ENCODE peak calls at places on chromosomes 2 and 18, in nine cellular contexts. One of them, this sample, is unnamed.

GRCh38 chr2:105443610-105444598 is 45.1 kb upstream of the FHL2 start:
- DNase-seq in stimulated activated CD8-positive, alpha-beta memory T cell treated with anti-CD3 and anti-CD28 coated beads, Interleukin-7, amount 100 ng/mL, for 1 hour: no peak
- DNase-seq in natural killer cell: no peak
- DNase-seq in endothelial cell: no peak
- DNase-seq in erythroblast: no peak
- DNase-seq in IMR-90: peak
- DNase-seq in cardiac septum: no peak
- DNase-seq in lung: no peak
- DNase-seq in NCI-H1092: no peak
- DNase-seq in this sample: no peak

GRCh38 chr2:58107803-58108710 is 61.5 kb downstream of the VRK2 start:
- DNase-seq in endothelial cell: no peak
- DNase-seq in NCI-H1092: no peak
- DNase-seq in IMR-90: peak
- DNase-seq in erythroblast: no peak
- DNase-seq in stimulated activated CD8-positive, alpha-beta memory T cell treated with anti-CD3 and anti-CD28 coated beads, Interleukin-7, amount 100 ng/mL, for 1 hour: no peak
- DNase-seq in cardiac septum: no peak
- DNase-seq in natural killer cell: no peak
- DNase-seq in lung: no peak
- DNase-seq in this sample: no peak

GRCh38 chr18:63617049-63617995 is 26.7 kb downstream of the SERPINB4 start:
- DNase-seq in IMR-90: no peak
- DNase-seq in cardiac septum: no peak
- DNase-seq in endothelial cell: no peak
- DNase-seq in erythroblast: no peak
- DNase-seq in stimulated activated CD8-positive, alpha-beta memory T cell treated with anti-CD3 and anti-CD28 coated beads, Interleukin-7, amount 100 ng/mL, for 1 hour: no peak
- DNase-seq in lung: no peak
- DNase-seq in natural killer cell: no peak
- DNase-seq in NCI-H1092: peak
- DNase-seq in this sample: no peak

GRCh38 chr2:68052717-68053422 is 9.9 kb downstream of the C1D start:
- DNase-seq in endothelial cell: no peak
- DNase-seq in stimulated activated CD8-positive, alpha-beta memory T cell treated with anti-CD3 and anti-CD28 coated beads, Interleukin-7, amount 100 ng/mL, for 1 hour: no peak
- DNase-seq in natural killer cell: no peak
- DNase-seq in lung: no peak
- DNase-seq in NCI-H1092: no peak
- DNase-seq in cardiac septum: no peak
- DNase-seq in erythroblast: no peak
- DNase-seq in IMR-90: peak
- DNase-seq in this sample: no peak

GRCh38 chr2:20170646-20171250 is 54.2 kb downstream of the SDC1 start:
- DNase-seq in lung: no peak
- DNase-seq in NCI-H1092: no peak
- DNase-seq in endothelial cell: no peak
- DNase-seq in stimulated activated CD8-positive, alpha-beta memory T cell treated with anti-CD3 and anti-CD28 coated beads, Interleukin-7, amount 100 ng/mL, for 1 hour: no peak
- DNase-seq in IMR-90: no peak
- DNase-seq in natural killer cell: no peak
- DNase-seq in cardiac septum: no peak
- DNase-seq in erythroblast: no peak
- DNase-seq in this sample: no peak

GRCh38 chr2:224221455-224221913 is 180.4 kb downstream of the FAM124B start:
- DNase-seq in NCI-H1092: no peak
- DNase-seq in lung: no peak
- DNase-seq in stimulated activated CD8-positive, alpha-beta memory T cell treated with anti-CD3 and anti-CD28 coated beads, Interleukin-7, amount 100 ng/mL, for 1 hour: no peak
- DNase-seq in endothelial cell: no peak
- DNase-seq in cardiac septum: no peak
- DNase-seq in erythroblast: no peak
- DNase-seq in natural killer cell: no peak
- DNase-seq in IMR-90: peak
- DNase-seq in this sample: no peak

GRCh38 chr18:616380-616995 is 19.7 kb downstream of the CLUL1 start:
- DNase-seq in endothelial cell: no peak
- DNase-seq in NCI-H1092: no peak
- DNase-seq in IMR-90: peak
- DNase-seq in cardiac septum: no peak
- DNase-seq in natural killer cell: no peak
- DNase-seq in stimulated activated CD8-positive, alpha-beta memory T cell treated with anti-CD3 and anti-CD28 coated beads, Interleukin-7, amount 100 ng/mL, for 1 hour: no peak
- DNase-seq in erythroblast: peak
- DNase-seq in lung: no peak
- DNase-seq in this sample: no peak

GRCh38 chr2:74261204-74261864 is 62.9 kb downstream of the MTHFD2 start:
- DNase-seq in erythroblast: no peak
- DNase-seq in endothelial cell: peak
- DNase-seq in natural killer cell: no peak
- DNase-seq in lung: no peak
- DNase-seq in IMR-90: no peak
- DNase-seq in stimulated activated CD8-positive, alpha-beta memory T cell treated with anti-CD3 and anti-CD28 coated beads, Interleukin-7, amount 100 ng/mL, for 1 hour: no peak
- DNase-seq in NCI-H1092: no peak
- DNase-seq in cardiac septum: no peak
- DNase-seq in this sample: peak

GRCh38 chr2:225512469-225512868 is 113.0 kb downstream of the NYAP2 start:
- DNase-seq in erythroblast: no peak
- DNase-seq in lung: no peak
- DNase-seq in endothelial cell: no peak
- DNase-seq in NCI-H1092: no peak
- DNase-seq in natural killer cell: no peak
- DNase-seq in cardiac septum: no peak
- DNase-seq in IMR-90: no peak
- DNase-seq in stimulated activated CD8-positive, alpha-beta memory T cell treated with anti-CD3 and anti-CD28 coated beads, Interleukin-7, amount 100 ng/mL, for 1 hour: no peak
- DNase-seq in this sample: no peak

GRCh38 chr2:174997110-174997509 is 8.1 kb downstream of the CHN1 start:
- DNase-seq in natural killer cell: no peak
- DNase-seq in lung: no peak
- DNase-seq in NCI-H1092: no peak
- DNase-seq in stimulated activated CD8-positive, alpha-beta memory T cell treated with anti-CD3 and anti-CD28 coated beads, Interleukin-7, amount 100 ng/mL, for 1 hour: no peak
- DNase-seq in IMR-90: no peak
- DNase-seq in cardiac septum: no peak
- DNase-seq in erythroblast: no peak
- DNase-seq in endothelial cell: no peak
- DNase-seq in this sample: no peak

GRCh38 chr2:215579809-215580208 is 143.9 kb upstream of the FN1 start:
- DNase-seq in stimulated activated CD8-positive, alpha-beta memory T cell treated with anti-CD3 and anti-CD28 coated beads, Interleukin-7, amount 100 ng/mL, for 1 hour: no peak
- DNase-seq in natural killer cell: no peak
- DNase-seq in erythroblast: no peak
- DNase-seq in endothelial cell: no peak
- DNase-seq in IMR-90: peak
- DNase-seq in cardiac septum: no peak
- DNase-seq in NCI-H1092: no peak
- DNase-seq in lung: no peak
- DNase-seq in this sample: no peak

GRCh38 chr2:61125123-61125710 is 36.8 kb upstream of the C2orf74 start:
- DNase-seq in erythroblast: no peak
- DNase-seq in stimulated activated CD8-positive, alpha-beta memory T cell treated with anti-CD3 and anti-CD28 coated beads, Interleukin-7, amount 100 ng/mL, for 1 hour: no peak
- DNase-seq in endothelial cell: no peak
- DNase-seq in natural killer cell: no peak
- DNase-seq in cardiac septum: no peak
- DNase-seq in lung: no peak
- DNase-seq in IMR-90: peak
- DNase-seq in NCI-H1092: no peak
- DNase-seq in this sample: no peak

GRCh38 chr18:31424383-31424988 is 23.1 kb upstream of the DSG3 start:
- DNase-seq in erythroblast: peak
- DNase-seq in NCI-H1092: no peak
- DNase-seq in IMR-90: peak
- DNase-seq in stimulated activated CD8-positive, alpha-beta memory T cell treated with anti-CD3 and anti-CD28 coated beads, Interleukin-7, amount 100 ng/mL, for 1 hour: no peak
- DNase-seq in natural killer cell: no peak
- DNase-seq in lung: no peak
- DNase-seq in endothelial cell: peak
- DNase-seq in cardiac septum: no peak
- DNase-seq in this sample: peak

GRCh38 chr2:237154050-237154638 is 68.5 kb downstream of the COPS8 start:
- DNase-seq in lung: no peak
- DNase-seq in NCI-H1092: no peak
- DNase-seq in natural killer cell: no peak
- DNase-seq in stimulated activated CD8-positive, alpha-beta memory T cell treated with anti-CD3 and anti-CD28 coated beads, Interleukin-7, amount 100 ng/mL, for 1 hour: no peak
- DNase-seq in endothelial cell: peak
- DNase-seq in IMR-90: peak
- DNase-seq in erythroblast: peak
- DNase-seq in cardiac septum: no peak
- DNase-seq in this sample: peak

GRCh38 chr2:234674781-234675201 is 177.9 kb upstream of the ARL4C start:
- DNase-seq in cardiac septum: no peak
- DNase-seq in NCI-H1092: no peak
- DNase-seq in endothelial cell: no peak
- DNase-seq in natural killer cell: no peak
- DNase-seq in IMR-90: peak
- DNase-seq in erythroblast: no peak
- DNase-seq in stimulated activated CD8-positive, alpha-beta memory T cell treated with anti-CD3 and anti-CD28 coated beads, Interleukin-7, amount 100 ng/mL, for 1 hour: no peak
- DNase-seq in lung: no peak
- DNase-seq in this sample: no peak

GRCh38 chr18:56315363-56315762 is 323.0 kb downstream of the TXNL1 start:
- DNase-seq in endothelial cell: no peak
- DNase-seq in natural killer cell: no peak
- DNase-seq in cardiac septum: no peak
- DNase-seq in NCI-H1092: no peak
- DNase-seq in IMR-90: peak
- DNase-seq in erythroblast: no peak
- DNase-seq in stimulated activated CD8-positive, alpha-beta memory T cell treated with anti-CD3 and anti-CD28 coated beads, Interleukin-7, amount 100 ng/mL, for 1 hour: no peak
- DNase-seq in lung: no peak
- DNase-seq in this sample: no peak

GRCh38 chr18:48539406-48540328 is 836 bp downstream of the CTIF start:
- DNase-seq in IMR-90: peak
- DNase-seq in erythroblast: peak
- DNase-seq in lung: peak
- DNase-seq in cardiac septum: peak
- DNase-seq in stimulated activated CD8-positive, alpha-beta memory T cell treated with anti-CD3 and anti-CD28 coated beads, Interleukin-7, amount 100 ng/mL, for 1 hour: no peak
- DNase-seq in NCI-H1092: peak
- DNase-seq in endothelial cell: peak
- DNase-seq in natural killer cell: no peak
- DNase-seq in this sample: peak

GRCh38 chr2:140835079-140835478 is 1295.7 kb downstream of the LRP1B start:
- DNase-seq in NCI-H1092: no peak
- DNase-seq in cardiac septum: no peak
- DNase-seq in natural killer cell: no peak
- DNase-seq in stimulated activated CD8-positive, alpha-beta memory T cell treated with anti-CD3 and anti-CD28 coated beads, Interleukin-7, amount 100 ng/mL, for 1 hour: no peak
- DNase-seq in erythroblast: no peak
- DNase-seq in endothelial cell: no peak
- DNase-seq in lung: no peak
- DNase-seq in IMR-90: no peak
- DNase-seq in this sample: no peak

GRCh38 chr2:146602383-146602782 is 1242.4 kb upstream of the ACVR2A start:
- DNase-seq in stimulated activated CD8-positive, alpha-beta memory T cell treated with anti-CD3 and anti-CD28 coated beads, Interleukin-7, amount 100 ng/mL, for 1 hour: no peak
- DNase-seq in natural killer cell: no peak
- DNase-seq in cardiac septum: no peak
- DNase-seq in lung: no peak
- DNase-seq in erythroblast: no peak
- DNase-seq in endothelial cell: no peak
- DNase-seq in NCI-H1092: no peak
- DNase-seq in IMR-90: peak
- DNase-seq in this sample: no peak

GRCh38 chr2:46535360-46535759 is 56.0 kb downstream of the TMEM247 start:
- DNase-seq in natural killer cell: peak
- DNase-seq in IMR-90: no peak
- DNase-seq in endothelial cell: no peak
- DNase-seq in NCI-H1092: no peak
- DNase-seq in lung: no peak
- DNase-seq in stimulated activated CD8-positive, alpha-beta memory T cell treated with anti-CD3 and anti-CD28 coated beads, Interleukin-7, amount 100 ng/mL, for 1 hour: no peak
- DNase-seq in erythroblast: no peak
- DNase-seq in cardiac septum: no peak
- DNase-seq in this sample: no peak

GRCh38 chr2:193793914-193794313 is 1599.2 kb upstream of the TMEFF2 start:
- DNase-seq in erythroblast: no peak
- DNase-seq in NCI-H1092: no peak
- DNase-seq in endothelial cell: no peak
- DNase-seq in cardiac septum: no peak
- DNase-seq in natural killer cell: no peak
- DNase-seq in lung: no peak
- DNase-seq in IMR-90: no peak
- DNase-seq in stimulated activated CD8-positive, alpha-beta memory T cell treated with anti-CD3 and anti-CD28 coated beads, Interleukin-7, amount 100 ng/mL, for 1 hour: no peak
- DNase-seq in this sample: no peak

GRCh38 chr2:45946023-45946422 is 294.5 kb downstream of the PRKCE start:
- DNase-seq in NCI-H1092: no peak
- DNase-seq in erythroblast: no peak
- DNase-seq in stimulated activated CD8-positive, alpha-beta memory T cell treated with anti-CD3 and anti-CD28 coated beads, Interleukin-7, amount 100 ng/mL, for 1 hour: no peak
- DNase-seq in natural killer cell: no peak
- DNase-seq in IMR-90: peak
- DNase-seq in endothelial cell: no peak
- DNase-seq in lung: no peak
- DNase-seq in cardiac septum: no peak
- DNase-seq in this sample: no peak

GRCh38 chr2:105287692-105288091 is 41.8 kb downstream of the TGFBRAP1 start:
- DNase-seq in erythroblast: peak
- DNase-seq in cardiac septum: no peak
- DNase-seq in stimulated activated CD8-positive, alpha-beta memory T cell treated with anti-CD3 and anti-CD28 coated beads, Interleukin-7, amount 100 ng/mL, for 1 hour: no peak
- DNase-seq in endothelial cell: peak
- DNase-seq in IMR-90: peak
- DNase-seq in NCI-H1092: no peak
- DNase-seq in natural killer cell: no peak
- DNase-seq in lung: no peak
- DNase-seq in this sample: peak

GRCh38 chr2:223469270-223470057 is 132.7 kb downstream of the SCG2 start:
- DNase-seq in lung: no peak
- DNase-seq in endothelial cell: no peak
- DNase-seq in IMR-90: peak
- DNase-seq in stimulated activated CD8-positive, alpha-beta memory T cell treated with anti-CD3 and anti-CD28 coated beads, Interleukin-7, amount 100 ng/mL, for 1 hour: no peak
- DNase-seq in cardiac septum: peak
- DNase-seq in NCI-H1092: no peak
- DNase-seq in erythroblast: no peak
- DNase-seq in natural killer cell: no peak
- DNase-seq in this sample: no peak

GRCh38 chr2:174014699-174015070 is 49.5 kb upstream of the SP3 start:
- DNase-seq in lung: no peak
- DNase-seq in stimulated activated CD8-positive, alpha-beta memory T cell treated with anti-CD3 and anti-CD28 coated beads, Interleukin-7, amount 100 ng/mL, for 1 hour: no peak
- DNase-seq in erythroblast: no peak
- DNase-seq in cardiac septum: no peak
- DNase-seq in IMR-90: no peak
- DNase-seq in NCI-H1092: peak
- DNase-seq in endothelial cell: no peak
- DNase-seq in natural killer cell: no peak
- DNase-seq in this sample: no peak

GRCh38 chr2:44342854-44343253 is 18.4 kb downstream of the PREPL start:
- DNase-seq in erythroblast: peak
- DNase-seq in natural killer cell: no peak
- DNase-seq in stimulated activated CD8-positive, alpha-beta memory T cell treated with anti-CD3 and anti-CD28 coated beads, Interleukin-7, amount 100 ng/mL, for 1 hour: no peak
- DNase-seq in cardiac septum: no peak
- DNase-seq in lung: no peak
- DNase-seq in endothelial cell: no peak
- DNase-seq in NCI-H1092: no peak
- DNase-seq in IMR-90: peak
- DNase-seq in this sample: no peak

GRCh38 chr2:69073928-69074575 is 61.1 kb downstream of the ANTXR1 start:
- DNase-seq in NCI-H1092: no peak
- DNase-seq in natural killer cell: no peak
- DNase-seq in stimulated activated CD8-positive, alpha-beta memory T cell treated with anti-CD3 and anti-CD28 coated beads, Interleukin-7, amount 100 ng/mL, for 1 hour: no peak
- DNase-seq in IMR-90: no peak
- DNase-seq in cardiac septum: no peak
- DNase-seq in lung: no peak
- DNase-seq in erythroblast: no peak
- DNase-seq in endothelial cell: no peak
- DNase-seq in this sample: no peak

GRCh38 chr18:76821356-76821874 is 942 bp upstream of the ZNF236 start:
- DNase-seq in cardiac septum: no peak
- DNase-seq in endothelial cell: no peak
- DNase-seq in lung: no peak
- DNase-seq in stimulated activated CD8-positive, alpha-beta memory T cell treated with anti-CD3 and anti-CD28 coated beads, Interleukin-7, amount 100 ng/mL, for 1 hour: no peak
- DNase-seq in NCI-H1092: no peak
- DNase-seq in natural killer cell: no peak
- DNase-seq in IMR-90: no peak
- DNase-seq in erythroblast: peak
- DNase-seq in this sample: no peak

GRCh38 chr2:46763861-46764260 is 151.7 kb downstream of the MCFD2 start:
- DNase-seq in endothelial cell: no peak
- DNase-seq in lung: no peak
- DNase-seq in IMR-90: no peak
- DNase-seq in stimulated activated CD8-positive, alpha-beta memory T cell treated with anti-CD3 and anti-CD28 coated beads, Interleukin-7, amount 100 ng/mL, for 1 hour: no peak
- DNase-seq in cardiac septum: no peak
- DNase-seq in natural killer cell: no peak
- DNase-seq in NCI-H1092: no peak
- DNase-seq in erythroblast: no peak
- DNase-seq in this sample: no peak

GRCh38 chr2:74577448-74577847 is 22.9 kb downstream of the DOK1 start:
- DNase-seq in cardiac septum: no peak
- DNase-seq in natural killer cell: no peak
- DNase-seq in endothelial cell: no peak
- DNase-seq in stimulated activated CD8-positive, alpha-beta memory T cell treated with anti-CD3 and anti-CD28 coated beads, Interleukin-7, amount 100 ng/mL, for 1 hour: no peak
- DNase-seq in lung: no peak
- DNase-seq in erythroblast: no peak
- DNase-seq in NCI-H1092: no peak
- DNase-seq in IMR-90: peak
- DNase-seq in this sample: no peak

GRCh38 chr2:197145471-197146056 is 165.0 kb downstream of the ANKRD44 start:
- DNase-seq in endothelial cell: no peak
- DNase-seq in natural killer cell: no peak
- DNase-seq in cardiac septum: no peak
- DNase-seq in stimulated activated CD8-positive, alpha-beta memory T cell treated with anti-CD3 and anti-CD28 coated beads, Interleukin-7, amount 100 ng/mL, for 1 hour: no peak
- DNase-seq in IMR-90: no peak
- DNase-seq in erythroblast: no peak
- DNase-seq in lung: no peak
- DNase-seq in NCI-H1092: no peak
- DNase-seq in this sample: no peak